ENCODE peak calls at places on chromosome 10, in six cellular contexts. One of them, this sample, is unnamed.

GRCh38 chr10:4246881-4247358 is 461.9 kb upstream of the KLF6 start:
- DNase-seq in psoas muscle: no peak
- DNase-seq in fibroblast of mammary gland: peak
- DNase-seq in GM10248: no peak
- DNase-seq in heart right ventricle: no peak
- DNase-seq in body of pancreas: no peak
- DNase-seq in this sample: no peak

GRCh38 chr10:97627731-97628130 is 5.6 kb downstream of the MORN4 start:
- DNase-seq in psoas muscle: no peak
- DNase-seq in fibroblast of mammary gland: no peak
- DNase-seq in GM10248: no peak
- DNase-seq in heart right ventricle: no peak
- DNase-seq in body of pancreas: no peak
- DNase-seq in this sample: no peak

GRCh38 chr10:94630017-94630688 is 53.4 kb upstream of the CYP2C18 start:
- DNase-seq in psoas muscle: no peak
- DNase-seq in fibroblast of mammary gland: peak
- DNase-seq in GM10248: peak
- DNase-seq in heart right ventricle: no peak
- DNase-seq in body of pancreas: no peak
- DNase-seq in this sample: no peak

GRCh38 chr10:549391-549790 is 140.1 kb downstream of the DIP2C start:
- DNase-seq in psoas muscle: no peak
- DNase-seq in fibroblast of mammary gland: no peak
- DNase-seq in GM10248: no peak
- DNase-seq in heart right ventricle: no peak
- DNase-seq in body of pancreas: no peak
- DNase-seq in this sample: no peak

GRCh38 chr10:128047337-128047736 is 78.9 kb downstream of the MKI67 start:
- DNase-seq in psoas muscle: peak
- DNase-seq in fibroblast of mammary gland: no peak
- DNase-seq in GM10248: peak
- DNase-seq in heart right ventricle: peak
- DNase-seq in body of pancreas: peak
- DNase-seq in this sample: no peak

GRCh38 chr10:31929260-31929985 is 792 bp upstream of the ARHGAP12 start:
- DNase-seq in psoas muscle: peak
- DNase-seq in fibroblast of mammary gland: peak
- DNase-seq in GM10248: peak
- DNase-seq in heart right ventricle: peak
- DNase-seq in body of pancreas: peak
- DNase-seq in this sample: peak

GRCh38 chr10:97687785-97688781 is 1.0 kb upstream of the AVPI1 start:
- DNase-seq in psoas muscle: peak
- DNase-seq in fibroblast of mammary gland: peak
- DNase-seq in GM10248: no peak
- DNase-seq in heart right ventricle: no peak
- DNase-seq in body of pancreas: peak
- DNase-seq in this sample: no peak

GRCh38 chr10:128604025-128604424 is 477.8 kb upstream of the MKI67 start:
- DNase-seq in psoas muscle: no peak
- DNase-seq in fibroblast of mammary gland: no peak
- DNase-seq in GM10248: no peak
- DNase-seq in heart right ventricle: no peak
- DNase-seq in body of pancreas: no peak
- DNase-seq in this sample: no peak

GRCh38 chr10:35460852-35461460 is 124.6 kb downstream of the CCNY start:
- DNase-seq in psoas muscle: no peak
- DNase-seq in fibroblast of mammary gland: no peak
- DNase-seq in GM10248: no peak
- DNase-seq in heart right ventricle: no peak
- DNase-seq in body of pancreas: no peak
- DNase-seq in this sample: no peak

GRCh38 chr10:97222346-97222961 is 36.7 kb upstream of the SLIT1 start:
- DNase-seq in psoas muscle: no peak
- DNase-seq in fibroblast of mammary gland: no peak
- DNase-seq in GM10248: no peak
- DNase-seq in heart right ventricle: no peak
- DNase-seq in body of pancreas: peak
- DNase-seq in this sample: no peak

GRCh38 chr10:602391-603005 is 87.0 kb downstream of the DIP2C start:
- DNase-seq in psoas muscle: no peak
- DNase-seq in fibroblast of mammary gland: no peak
- DNase-seq in GM10248: no peak
- DNase-seq in heart right ventricle: no peak
- DNase-seq in body of pancreas: peak
- DNase-seq in this sample: no peak

GRCh38 chr10:77349226-77349625 is 288.4 kb downstream of the KCNMA1 start:
- DNase-seq in psoas muscle: no peak
- DNase-seq in fibroblast of mammary gland: no peak
- DNase-seq in GM10248: no peak
- DNase-seq in heart right ventricle: no peak
- DNase-seq in body of pancreas: no peak
- DNase-seq in this sample: no peak

GRCh38 chr10:1289591-1289990 is 233.4 kb downstream of the WDR37 start:
- DNase-seq in psoas muscle: no peak
- DNase-seq in fibroblast of mammary gland: no peak
- DNase-seq in GM10248: no peak
- DNase-seq in heart right ventricle: no peak
- DNase-seq in body of pancreas: no peak
- DNase-seq in this sample: no peak

GRCh38 chr10:108412323-108412722 is 1247.8 kb upstream of the SORCS1 start:
- DNase-seq in psoas muscle: no peak
- DNase-seq in fibroblast of mammary gland: no peak
- DNase-seq in GM10248: no peak
- DNase-seq in heart right ventricle: no peak
- DNase-seq in body of pancreas: no peak
- DNase-seq in this sample: no peak

GRCh38 chr10:44723654-44724053 is 187.5 kb upstream of the TMEM72 start:
- DNase-seq in psoas muscle: peak
- DNase-seq in fibroblast of mammary gland: peak
- DNase-seq in GM10248: no peak
- DNase-seq in heart right ventricle: peak
- DNase-seq in body of pancreas: no peak
- DNase-seq in this sample: no peak

GRCh38 chr10:102726274-102726673 is 11.8 kb downstream of the SFXN2 start:
- DNase-seq in psoas muscle: peak
- DNase-seq in fibroblast of mammary gland: peak
- DNase-seq in GM10248: no peak
- DNase-seq in heart right ventricle: no peak
- DNase-seq in body of pancreas: no peak
- DNase-seq in this sample: no peak

GRCh38 chr10:115854740-115855435 is 418.1 kb downstream of the GFRA1 start:
- DNase-seq in psoas muscle: no peak
- DNase-seq in fibroblast of mammary gland: no peak
- DNase-seq in GM10248: no peak
- DNase-seq in heart right ventricle: no peak
- DNase-seq in body of pancreas: no peak
- DNase-seq in this sample: no peak

GRCh38 chr10:47418966-47419365 is 34.9 kb upstream of the ZNF488 start:
- DNase-seq in psoas muscle: no peak
- DNase-seq in fibroblast of mammary gland: no peak
- DNase-seq in GM10248: no peak
- DNase-seq in heart right ventricle: no peak
- DNase-seq in body of pancreas: no peak
- DNase-seq in this sample: no peak

GRCh38 chr10:89664206-89664605 is 19.2 kb upstream of the PANK1 start:
- DNase-seq in psoas muscle: peak
- DNase-seq in fibroblast of mammary gland: no peak
- DNase-seq in GM10248: no peak
- DNase-seq in heart right ventricle: no peak
- DNase-seq in body of pancreas: no peak
- DNase-seq in this sample: no peak

GRCh38 chr10:68212721-68213352 is 19.1 kb downstream of the ATOH7 start:
- DNase-seq in psoas muscle: no peak
- DNase-seq in fibroblast of mammary gland: peak
- DNase-seq in GM10248: peak
- DNase-seq in heart right ventricle: no peak
- DNase-seq in body of pancreas: no peak
- DNase-seq in this sample: no peak

GRCh38 chr10:93147281-93147680 is 73.6 kb downstream of the CYP26A1 start:
- DNase-seq in psoas muscle: no peak
- DNase-seq in fibroblast of mammary gland: no peak
- DNase-seq in GM10248: no peak
- DNase-seq in heart right ventricle: no peak
- DNase-seq in body of pancreas: no peak
- DNase-seq in this sample: no peak

GRCh38 chr10:35451103-35452016 is 115.1 kb downstream of the CCNY start:
- DNase-seq in psoas muscle: no peak
- DNase-seq in fibroblast of mammary gland: peak
- DNase-seq in GM10248: peak
- DNase-seq in heart right ventricle: peak
- DNase-seq in body of pancreas: no peak
- DNase-seq in this sample: no peak

GRCh38 chr10:49056356-49056755 is 59.0 kb downstream of the VSTM4 start:
- DNase-seq in psoas muscle: no peak
- DNase-seq in fibroblast of mammary gland: no peak
- DNase-seq in GM10248: no peak
- DNase-seq in heart right ventricle: no peak
- DNase-seq in body of pancreas: no peak
- DNase-seq in this sample: no peak

GRCh38 chr10:126397640-126398382 is 9.5 kb upstream of the ADAM12 start:
- DNase-seq in psoas muscle: no peak
- DNase-seq in fibroblast of mammary gland: peak
- DNase-seq in GM10248: no peak
- DNase-seq in heart right ventricle: no peak
- DNase-seq in body of pancreas: no peak
- DNase-seq in this sample: no peak

GRCh38 chr10:122306282-122306681 is 35.2 kb downstream of the BTBD16 start:
- DNase-seq in psoas muscle: no peak
- DNase-seq in fibroblast of mammary gland: no peak
- DNase-seq in GM10248: no peak
- DNase-seq in heart right ventricle: no peak
- DNase-seq in body of pancreas: no peak
- DNase-seq in this sample: no peak

GRCh38 chr10:60990663-60991062 is 46.7 kb upstream of the RHOBTB1 start:
- DNase-seq in psoas muscle: no peak
- DNase-seq in fibroblast of mammary gland: no peak
- DNase-seq in GM10248: no peak
- DNase-seq in heart right ventricle: no peak
- DNase-seq in body of pancreas: no peak
- DNase-seq in this sample: no peak

GRCh38 chr10:96718304-96718990 is 1.9 kb downstream of the PIK3AP1 start:
- DNase-seq in psoas muscle: no peak
- DNase-seq in fibroblast of mammary gland: no peak
- DNase-seq in GM10248: no peak
- DNase-seq in heart right ventricle: no peak
- DNase-seq in body of pancreas: no peak
- DNase-seq in this sample: no peak

GRCh38 chr10:110833941-110834621 is 37.6 kb upstream of the PDCD4 start:
- DNase-seq in psoas muscle: no peak
- DNase-seq in fibroblast of mammary gland: no peak
- DNase-seq in GM10248: no peak
- DNase-seq in heart right ventricle: no peak
- DNase-seq in body of pancreas: peak
- DNase-seq in this sample: no peak
- TF ChIP-seq CTCF in psoas muscle: no peak
- TF ChIP-seq CTCF in fibroblast of mammary gland: no peak
- TF ChIP-seq CTCF in GM10248: no peak
- TF ChIP-seq CTCF in heart right ventricle: no peak
- TF ChIP-seq CTCF in body of pancreas: no peak
- TF ChIP-seq CTCF in this sample: no peak

GRCh38 chr10:45809829-45810228 is 37.5 kb downstream of the AGAP4 start:
- DNase-seq in psoas muscle: no peak
- DNase-seq in fibroblast of mammary gland: peak
- DNase-seq in GM10248: no peak
- DNase-seq in heart right ventricle: no peak
- DNase-seq in body of pancreas: no peak
- DNase-seq in this sample: no peak
- TF ChIP-seq CTCF in psoas muscle: no peak
- TF ChIP-seq CTCF in fibroblast of mammary gland: no peak
- TF ChIP-seq CTCF in GM10248: no peak
- TF ChIP-seq CTCF in heart right ventricle: no peak
- TF ChIP-seq CTCF in body of pancreas: no peak
- TF ChIP-seq CTCF in this sample: no peak

GRCh38 chr10:6842722-6843121 is 262.6 kb upstream of the PRKCQ start:
- DNase-seq in psoas muscle: no peak
- DNase-seq in fibroblast of mammary gland: no peak
- DNase-seq in GM10248: no peak
- DNase-seq in heart right ventricle: no peak
- DNase-seq in body of pancreas: no peak
- DNase-seq in this sample: no peak

GRCh38 chr10:6844251-6844650 is 264.2 kb upstream of the PRKCQ start:
- DNase-seq in psoas muscle: no peak
- DNase-seq in fibroblast of mammary gland: no peak
- DNase-seq in GM10248: no peak
- DNase-seq in heart right ventricle: no peak
- DNase-seq in body of pancreas: no peak
- DNase-seq in this sample: no peak

GRCh38 chr10:6841746-6842145 is 261.7 kb upstream of the PRKCQ start:
- DNase-seq in psoas muscle: no peak
- DNase-seq in fibroblast of mammary gland: no peak
- DNase-seq in GM10248: no peak
- DNase-seq in heart right ventricle: no peak
- DNase-seq in body of pancreas: no peak
- DNase-seq in this sample: no peak

GRCh38 chr10:6840766-6841165 is 260.7 kb upstream of the PRKCQ start:
- DNase-seq in psoas muscle: no peak
- DNase-seq in fibroblast of mammary gland: peak
- DNase-seq in GM10248: no peak
- DNase-seq in heart right ventricle: peak
- DNase-seq in body of pancreas: no peak
- DNase-seq in this sample: no peak

GRCh38 chr10:6843477-6843876 is 263.4 kb upstream of the PRKCQ start:
- DNase-seq in psoas muscle: no peak
- DNase-seq in fibroblast of mammary gland: peak
- DNase-seq in GM10248: no peak
- DNase-seq in heart right ventricle: no peak
- DNase-seq in body of pancreas: no peak
- DNase-seq in this sample: no peak
- TF ChIP-seq CTCF in psoas muscle: no peak
- TF ChIP-seq CTCF in fibroblast of mammary gland: peak
- TF ChIP-seq CTCF in GM10248: peak
- TF ChIP-seq CTCF in heart right ventricle: no peak
- TF ChIP-seq CTCF in body of pancreas: no peak
- TF ChIP-seq CTCF in this sample: no peak

GRCh38 chr10:78405231-78405630 is 371.6 kb downstream of the RPS24 start:
- DNase-seq in psoas muscle: no peak
- DNase-seq in fibroblast of mammary gland: peak
- DNase-seq in GM10248: no peak
- DNase-seq in heart right ventricle: no peak
- DNase-seq in body of pancreas: no peak
- DNase-seq in this sample: no peak

GRCh38 chr10:78404296-78404695 is 370.6 kb downstream of the RPS24 start:
- DNase-seq in psoas muscle: no peak
- DNase-seq in fibroblast of mammary gland: no peak
- DNase-seq in GM10248: no peak
- DNase-seq in heart right ventricle: no peak
- DNase-seq in body of pancreas: no peak
- DNase-seq in this sample: no peak

GRCh38 chr10:78401882-78402367 is 368.3 kb downstream of the RPS24 start:
- DNase-seq in psoas muscle: no peak
- DNase-seq in fibroblast of mammary gland: no peak
- DNase-seq in GM10248: no peak
- DNase-seq in heart right ventricle: peak
- DNase-seq in body of pancreas: no peak
- DNase-seq in this sample: no peak

GRCh38 chr10:78405781-78406180 is 372.1 kb downstream of the RPS24 start:
- DNase-seq in psoas muscle: no peak
- DNase-seq in fibroblast of mammary gland: no peak
- DNase-seq in GM10248: no peak
- DNase-seq in heart right ventricle: no peak
- DNase-seq in body of pancreas: no peak
- DNase-seq in this sample: no peak

GRCh38 chr10:78402636-78403035 is 369.0 kb downstream of the RPS24 start:
- DNase-seq in psoas muscle: no peak
- DNase-seq in fibroblast of mammary gland: no peak
- DNase-seq in GM10248: no peak
- DNase-seq in heart right ventricle: no peak
- DNase-seq in body of pancreas: no peak
- DNase-seq in this sample: no peak
- TF ChIP-seq CTCF in psoas muscle: no peak
- TF ChIP-seq CTCF in fibroblast of mammary gland: no peak
- TF ChIP-seq CTCF in GM10248: no peak
- TF ChIP-seq CTCF in heart right ventricle: no peak
- TF ChIP-seq CTCF in body of pancreas: no peak
- TF ChIP-seq CTCF in this sample: no peak